ENCODE peak calls at places on chromosomes 6 and 20, in four cellular contexts. I is stimulated activated CD4-positive, alpha-beta T cell treated with anti-CD3 and anti-CD28 coated beads, TNF-alpha, amount 100 ng/mL, for 24 hours; B is cardiac fibroblast; H is germinal center. M is an unnamed sample.

GRCh38 chr6:129544892-129545612 is 164.9 kb downstream of the ARHGAP18 start:
- DNase-seq in I (no peak), B (no peak), H (no peak), M (no peak)

GRCh38 chr6:92577077-92577719 is 842.2 kb downstream of the EPHA7 start:
- DNase-seq in I (no peak), B (peak), H (no peak), M (no peak)

GRCh38 chr6:47134476-47135189 is 92.5 kb upstream of the ADGRF1 start:
- DNase-seq in I (no peak), B (peak), H (no peak), M (no peak)

GRCh38 chr6:12605888-12606345 is 110.7 kb upstream of the PHACTR1 start:
- DNase-seq in I (no peak), B (peak), H (peak), M (no peak)

GRCh38 chr6:160445130-160445529 is 97.0 kb downstream of the SLC22A3 start:
- DNase-seq in I (no peak), B (no peak), H (no peak), M (no peak)

GRCh38 chr20:16434087-16434664 is 139.1 kb downstream of the KIF16B start:
- DNase-seq in I (peak), B (peak), H (peak), M (peak)

GRCh38 chr6:168355716-168356522 is 36.3 kb upstream of the DACT2 start:
- DNase-seq in I (no peak), B (peak), H (no peak), M (no peak)

GRCh38 chr20:12372557-12372956 is 454.9 kb downstream of the BTBD3 start:
- DNase-seq in I (no peak), B (no peak), H (no peak), M (no peak)

GRCh38 chr6:114049367-114049966 is 78.5 kb upstream of the HDAC2 start:
- DNase-seq in I (no peak), B (no peak), H (no peak), M (no peak)

GRCh38 chr6:151876122-151876521 is 68.6 kb downstream of the ESR1 start:
- DNase-seq in I (no peak), B (no peak), H (no peak), M (no peak)

GRCh38 chr6:136148051-136148450 is 102.1 kb downstream of the MTFR2 start:
- DNase-seq in I (no peak), B (no peak), H (no peak), M (no peak)

GRCh38 chr20:52493177-52493711 is 301.7 kb upstream of the ZFP64 start:
- DNase-seq in I (no peak), B (peak), H (no peak), M (no peak)

GRCh38 chr6:11462742-11463414 is 74.7 kb upstream of the TMEM170B start:
- DNase-seq in I (no peak), B (peak), H (no peak), M (no peak)

GRCh38 chr6:130681028-130681427 is 146.2 kb upstream of the SMLR1 start:
- DNase-seq in I (no peak), B (peak), H (no peak), M (no peak)

GRCh38 chr6:90168693-90169131 is 127.9 kb downstream of the BACH2 start:
- DNase-seq in I (no peak), B (peak), H (no peak), M (no peak)

GRCh38 chr20:63483834-63484233 is 11.4 kb upstream of the KCNQ2 start:
- DNase-seq in I (no peak), B (no peak), H (no peak), M (no peak)

GRCh38 chr6:143187173-143187908 is 126.7 kb downstream of the AIG1 start:
- DNase-seq in I (no peak), B (peak), H (no peak), M (no peak)

GRCh38 chr20:35246723-35247122 is 20.2 kb downstream of the MMP24 start:
- DNase-seq in I (no peak), B (no peak), H (no peak), M (no peak)

GRCh38 chr6:141244366-141244765 is 888.4 kb upstream of the GJE1 start:
- DNase-seq in I (no peak), B (no peak), H (no peak), M (no peak)

GRCh38 chr6:113796040-113796439 is 61.1 kb upstream of the MARCKS start:
- DNase-seq in I (no peak), B (no peak), H (no peak), M (no peak)

GRCh38 chr6:148711833-148712653 is 34.8 kb upstream of the UST start:
- DNase-seq in I (no peak), B (no peak), H (no peak), M (no peak)

GRCh38 chr6:16486661-16487060 is 248.3 kb downstream of the GMPR start:
- DNase-seq in I (no peak), B (no peak), H (no peak), M (no peak)

GRCh38 chr6:484086-484728 is 92.7 kb downstream of the IRF4 start:
- DNase-seq in I (no peak), B (no peak), H (no peak), M (no peak)

GRCh38 chr6:44269921-44270525 is at the start of gene TMEM151B:
- DNase-seq in I (no peak), B (no peak), H (no peak), M (peak)

GRCh38 chr6:30799210-30799609 is 54.9 kb upstream of the IER3 start:
- DNase-seq in I (no peak), B (no peak), H (no peak), M (no peak)

GRCh38 chr6:41345901-41346300 is 10.5 kb downstream of the NCR2 start:
- DNase-seq in I (no peak), B (no peak), H (no peak), M (no peak)

GRCh38 chr6:50853924-50854323 is 35.3 kb downstream of the TFAP2B start:
- DNase-seq in I (no peak), B (no peak), H (no peak), M (no peak)

GRCh38 chr6:43334466-43335095 is 26.0 kb upstream of the CRIP3 start:
- DNase-seq in I (no peak), B (peak), H (no peak), M (no peak)

GRCh38 chr6:193180-193579 is 99.1 kb upstream of the DUSP22 start:
- DNase-seq in I (no peak), B (no peak), H (no peak), M (no peak)

GRCh38 chr6:13471184-13471583 is 16.2 kb downstream of the GFOD1 start:
- DNase-seq in I (no peak), B (no peak), H (no peak), M (no peak)

GRCh38 chr6:40195751-40196518 is 261.7 kb upstream of the MOCS1 start:
- DNase-seq in I (no peak), B (no peak), H (no peak), M (no peak)

GRCh38 chr6:93341900-93342613 is 77.3 kb downstream of the EPHA7 start:
- DNase-seq in I (no peak), B (no peak), H (no peak), M (no peak)

GRCh38 chr6:30814137-30815084 is 69.9 kb upstream of the DDR1 start:
- DNase-seq in I (no peak), B (peak), H (no peak), M (no peak)

GRCh38 chr6:11251553-11252358 is 19.3 kb upstream of the NEDD9 start:
- DNase-seq in I (no peak), B (peak), H (no peak), M (no peak)

GRCh38 chr6:119148102-119148824 is 69.8 kb upstream of the FAM184A start:
- DNase-seq in I (no peak), B (peak), H (peak), M (no peak)

M was measured in H1.